ENCODE peak calls at places on chromosomes 16 and 17, in five cellular contexts. A is AG09309; V is astrocyte of the cerebellum; M is Calu3; X is CD8-positive, alpha-beta T cell. P is an unnamed sample.

GRCh38 chr17:82489117-82489516 is 30.4 kb upstream of the FOXK2 start:
- DNase-seq in A (no peak), V (no peak), M (no peak), X (no peak), P (no peak)

GRCh38 chr16:87201052-87201451 is 116.1 kb downstream of the C16orf95 start:
- DNase-seq in A (peak; percentile 96), V (peak; percentile 98), M (peak; percentile 14), X (no peak), P (no peak)

GRCh38 chr16:21203155-21203797 is 8.1 kb downstream of the ZP2 start:
- DNase-seq in A (no peak), V (no peak), M (no peak), X (no peak), P (no peak)

GRCh38 chr17:83131268-83132011 is 52.0 kb downstream of the METRNL start:
- DNase-seq in A (no peak), V (no peak), M (no peak), X (no peak), P (no peak)

GRCh38 chr17:10646393-10646990 is 10.6 kb downstream of the MYH3 start:
- DNase-seq in A (peak; percentile 39), V (peak; percentile 52), M (peak; percentile 70), X (peak; percentile 86), P (peak; percentile 86)

GRCh38 chr17:2124391-2124790 is 69.5 kb downstream of the HIC1 start:
- DNase-seq in A (no peak), V (no peak), M (no peak), X (no peak), P (no peak)

GRCh38 chr16:27495191-27495590 is 54.5 kb downstream of the GTF3C1 start:
- DNase-seq in A (no peak), V (peak; percentile 96), M (no peak), X (no peak), P (no peak)

GRCh38 chr17:7336240-7337175 is at the start of gene ACAP1:
- DNase-seq in A (no peak), V (no peak), M (no peak), X (peak; percentile 93), P (no peak)

GRCh38 chr17:64491034-64491860 is 5.6 kb downstream of the POLG2 start:
- DNase-seq in A (no peak), V (no peak), M (peak; percentile 52), X (peak; percentile 52), P (no peak)

GRCh38 chr17:9409026-9409425 is 166.6 kb downstream of the STX8 start:
- DNase-seq in A (no peak), V (no peak), M (no peak), X (no peak), P (no peak)

GRCh38 chr17:75565066-75565465 is 22.5 kb upstream of the MYO15B start:
- DNase-seq in A (peak; percentile 55), V (no peak), M (no peak), X (no peak), P (no peak)

GRCh38 chr17:82402865-82403264 is 15.3 kb upstream of the HEXD start:
- DNase-seq in A (no peak), V (no peak), M (no peak), X (no peak), P (no peak)

GRCh38 chr16:11396241-11397048 is 51.2 kb downstream of the RMI2 start:
- DNase-seq in A (no peak), V (no peak), M (peak; percentile 88), X (peak; percentile 78), P (peak; percentile 93)

GRCh38 chr17:76789235-76789788 is 51.4 kb downstream of the MFSD11 start:
- DNase-seq in A (no peak), V (no peak), M (no peak), X (no peak), P (no peak)

GRCh38 chr16:10314811-10315210 is 71.0 kb upstream of the ATF7IP2 start:
- DNase-seq in A (no peak), V (peak; percentile 16), M (no peak), X (no peak), P (no peak)
- TF ChIP-seq CTCF in A (no peak), V (peak; percentile 14), M (no peak), X (peak; percentile 68), P (no peak)

DNA sequence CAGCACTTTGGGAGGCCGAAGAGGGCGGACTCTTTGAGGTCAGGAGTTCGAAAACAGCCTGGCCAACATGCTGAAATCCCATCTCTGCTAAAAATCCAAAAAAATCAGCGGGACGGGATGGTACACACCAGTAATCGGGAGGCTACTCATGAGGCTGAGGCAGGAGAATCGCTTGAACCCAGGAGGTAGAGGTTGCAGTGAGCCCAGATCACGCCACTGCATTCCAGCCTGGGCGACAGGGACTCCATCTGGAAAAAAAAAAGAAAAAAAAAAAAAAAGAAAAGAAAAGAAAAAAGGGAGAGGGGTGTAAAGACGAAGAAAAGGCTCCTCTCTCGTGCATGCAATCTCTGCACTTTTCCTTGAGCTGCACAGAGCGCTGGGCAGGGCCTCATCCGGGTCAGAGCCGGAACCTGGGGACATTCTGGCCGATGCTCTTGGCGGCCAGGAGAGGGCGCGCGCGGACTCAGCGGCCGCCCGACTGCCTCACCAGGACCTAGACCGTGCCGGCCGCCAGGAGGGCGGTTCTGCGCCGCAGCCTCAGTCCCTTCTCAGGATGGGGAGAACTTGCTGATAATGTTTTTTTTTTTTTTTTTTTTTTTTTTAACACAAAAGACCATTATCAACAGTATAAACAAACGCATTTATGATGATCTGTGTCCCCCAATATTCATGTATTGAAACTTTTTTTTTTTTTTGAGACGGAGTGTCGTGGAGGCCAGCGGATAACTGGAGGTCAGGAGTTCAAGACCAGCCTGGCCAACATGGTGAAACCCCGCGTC is 8.2 kb upstream of the FLYWCH2 start:
- DNase-seq in A (no peak), V (peak; percentile 34), M (peak; percentile 84), X (peak; percentile 79), P (peak; percentile 61)
- TF ChIP-seq CTCF in A (peak; percentile 89), V (peak; percentile 97), M (peak; percentile 98), X (peak; percentile 98), P (peak; percentile 96)

GRCh38 chr16:874366-875181 is 74.0 kb upstream of the GNG13 start:
- DNase-seq in A (no peak), V (no peak), M (no peak), X (no peak), P (no peak)

GRCh38 chr16:876523-877241 is 76.1 kb upstream of the GNG13 start:
- DNase-seq in A (no peak), V (no peak), M (no peak), X (no peak), P (no peak)

GRCh38 chr16:876041-876335 is 75.5 kb upstream of the GNG13 start:
- DNase-seq in A (no peak), V (no peak), M (no peak), X (no peak), P (no peak)

GRCh38 chr16:873889-874288 is 73.4 kb upstream of the GNG13 start:
- DNase-seq in A (no peak), V (no peak), M (no peak), X (no peak), P (no peak)

DNA sequence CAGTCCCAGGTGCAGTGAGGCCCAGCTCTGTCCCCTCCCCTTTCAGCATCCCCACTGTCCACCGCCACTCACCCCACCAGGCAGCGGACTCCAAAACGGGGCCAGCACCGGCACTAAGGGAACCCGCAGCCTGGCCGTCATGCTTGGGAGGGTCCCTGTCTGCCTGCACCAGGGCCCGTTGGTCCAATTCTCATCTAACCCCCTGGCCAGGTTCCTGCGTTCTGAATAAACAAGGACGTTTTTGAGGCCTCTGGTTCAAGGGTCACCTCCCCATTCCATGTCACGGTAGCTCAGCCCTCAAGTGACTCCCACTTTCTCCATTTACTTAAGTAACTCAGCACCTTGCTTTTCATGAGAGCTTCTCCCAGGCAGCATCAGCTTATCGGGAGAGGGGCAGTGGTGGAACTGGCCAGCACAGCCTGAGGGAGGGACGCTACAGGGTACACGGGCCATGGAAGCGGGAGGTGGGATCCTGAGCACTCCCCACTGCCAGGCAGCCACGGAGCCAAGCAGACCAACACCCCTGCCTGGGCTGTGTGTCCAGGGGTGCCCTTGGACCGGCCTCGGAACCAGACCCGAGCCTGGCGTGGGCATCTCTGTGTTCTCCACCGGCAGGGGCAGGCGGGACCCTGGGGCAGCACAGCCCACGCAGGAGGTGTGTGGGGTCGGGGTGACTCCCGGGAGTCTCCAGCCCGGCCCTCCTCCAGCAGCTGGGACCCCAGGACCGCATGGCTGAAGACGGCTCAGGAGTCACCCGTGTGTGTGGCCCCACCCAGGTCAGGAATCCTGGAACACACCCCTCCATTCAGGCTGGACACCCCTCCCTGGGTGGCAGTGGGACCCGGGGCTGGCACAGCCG is 74.9 kb upstream of the GNG13 start:
- DNase-seq in A (no peak), V (no peak), M (no peak), X (no peak), P (no peak)
- TF ChIP-seq CTCF in A (no peak), V (no peak), M (no peak), X (no peak), P (no peak)

GRCh38 chr16:85728879-85729278 is 22.0 kb downstream of the C16orf74 start:
- DNase-seq in A (no peak), V (no peak), M (no peak), X (no peak), P (no peak)
- TF ChIP-seq CTCF in A (peak; percentile 12), V (peak; percentile 40), M (no peak), X (no peak), P (peak; percentile 27)

GRCh38 chr17:43949777-43950176 is 4.0 kb downstream of the PYY start:
- DNase-seq in A (no peak), V (no peak), M (no peak), X (no peak), P (no peak)
- TF ChIP-seq CTCF in A (no peak), V (no peak), M (no peak), X (no peak), P (no peak)

GRCh38 chr17:59366040-59366757 is 34.7 kb downstream of the YPEL2 start:
- DNase-seq in A (no peak), V (no peak), M (no peak), X (no peak), P (no peak)
- TF ChIP-seq CTCF in A (no peak), V (no peak), M (no peak), X (no peak), P (no peak)

GRCh38 chr16:3591436-3591803 is 14.2 kb upstream of the NLRC3 start:
- DNase-seq in A (no peak), V (no peak), M (no peak), X (no peak), P (no peak)
- TF ChIP-seq CTCF in A (no peak), V (no peak), M (no peak), X (no peak), P (no peak)

GRCh38 chr16:997440-998051 is 16.0 kb downstream of the SOX8 start:
- DNase-seq in A (no peak), V (no peak), M (peak; percentile 75), X (peak; percentile 79), P (no peak)
- TF ChIP-seq CTCF in A (no peak), V (no peak), M (no peak), X (no peak), P (no peak)

DNA sequence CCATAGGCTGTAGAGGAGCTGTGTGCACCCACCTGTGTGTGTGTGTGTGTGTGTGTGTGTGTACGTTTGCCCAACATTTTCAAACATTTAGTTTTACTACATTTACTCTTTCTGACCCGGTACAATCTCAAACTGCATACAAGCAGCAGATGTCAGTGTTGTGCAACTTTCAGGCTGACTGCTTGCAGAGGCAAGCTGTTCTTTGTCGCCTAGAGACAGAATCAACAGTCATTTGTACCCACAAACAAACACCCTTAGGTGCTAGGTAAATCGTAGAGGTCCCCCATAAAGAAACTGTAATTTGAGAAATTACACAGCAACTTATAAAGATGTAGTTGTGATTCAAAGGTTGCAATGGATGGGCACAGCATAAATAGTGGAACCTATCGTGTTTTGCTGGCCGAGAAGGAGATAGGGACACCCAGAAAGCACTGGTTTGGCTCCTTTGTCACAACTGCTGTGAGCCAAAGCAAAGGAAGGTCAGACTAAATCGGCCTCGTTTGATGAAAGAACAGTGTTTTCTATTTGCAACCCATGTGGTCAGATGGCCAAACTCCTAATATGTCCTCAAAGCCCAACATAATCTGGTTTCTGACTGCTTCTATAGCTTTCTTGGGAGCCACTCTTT is 478.4 kb downstream of the TOX3 start:
- DNase-seq in A (no peak), V (no peak), M (peak; percentile 64), X (no peak), P (peak; percentile 27)
- TF ChIP-seq CTCF in A (no peak), V (peak; percentile 1), M (no peak), X (no peak), P (peak; percentile 67)

P was measured in neural crest cell.